ENCODE peak calls at places on chromosomes 5 and 9, in seven cellular contexts. E, N, Q, U, X, R and F are unnamed samples.

GRCh38 chr9:122835313-122835731 is 6.9 kb upstream of the PDCL start:
- DNase-seq in N (no peak), Q (no peak), X (no peak), R (no peak), E (no peak), U (peak; percentile 8), F (no peak)

GRCh38 chr5:176597417-176598389 is 12.3 kb downstream of the GPRIN1 start:
- DNase-seq in U (no peak), E (no peak), Q (no peak), X (no peak), N (no peak), R (no peak), F (no peak)

GRCh38 chr9:116566677-116567488 is 120.2 kb upstream of the TRIM32 start:
- DNase-seq in X (no peak), N (no peak), R (no peak), Q (no peak), U (no peak), E (peak; percentile 72), F (no peak)

GRCh38 chr5:121870489-121870888 is 18.8 kb downstream of the FTMT start:
- DNase-seq in N (no peak), X (no peak), R (no peak), Q (no peak), E (peak; percentile 7), U (no peak), F (no peak)

GRCh38 chr5:6729400-6730310 is 16.4 kb downstream of the TENT4A start:
- DNase-seq in U (no peak), E (no peak), Q (no peak), R (no peak), X (no peak), N (no peak), F (peak; percentile 51)

GRCh38 chr5:7396169-7397004 is 449 bp downstream of the ADCY2 start:
- DNase-seq in U (no peak), X (no peak), E (peak; percentile 34), Q (no peak), R (no peak), N (no peak), F (no peak)

GRCh38 chr5:14439087-14439841 is 142.3 kb upstream of the OTULINL start:
- DNase-seq in X (no peak), R (no peak), E (no peak), Q (no peak), N (no peak), U (no peak), F (no peak)

GRCh38 chr9:106400170-106400569 is 462.8 kb upstream of the ZNF462 start:
- DNase-seq in U (no peak), E (no peak), X (no peak), Q (no peak), R (no peak), N (no peak), F (no peak)

GRCh38 chr5:97425511-97425910 is 242.5 kb upstream of the RIOK2 start:
- DNase-seq in U (no peak), Q (no peak), R (no peak), X (no peak), N (no peak), E (peak; percentile 2), F (no peak)

GRCh38 chr9:93475108-93475507 is 21.7 kb upstream of the FAM120AOS start:
- DNase-seq in E (no peak), N (no peak), R (no peak), X (no peak), U (no peak), Q (no peak), F (no peak)

GRCh38 chr5:94994465-94994996 is 290.4 kb downstream of the MCTP1 start:
- DNase-seq in R (no peak), X (no peak), Q (no peak), E (no peak), N (no peak), U (no peak), F (no peak)

GRCh38 chr5:177129206-177129605 is 4.4 kb upstream of the NSD1 start:
- DNase-seq in N (no peak), R (no peak), E (no peak), X (no peak), Q (no peak), U (no peak), F (no peak)

GRCh38 chr5:94693043-94693822 is 74.8 kb downstream of the SLF1 start:
- DNase-seq in R (no peak), X (no peak), U (no peak), N (peak; percentile 33), Q (peak; percentile 67), E (peak; percentile 94), F (no peak)

GRCh38 chr9:123556464-123557435 is 200.8 kb downstream of the CRB2 start:
- DNase-seq in X (no peak), E (no peak), N (no peak), Q (no peak), U (no peak), R (no peak), F (no peak)

GRCh38 chr9:15401266-15401665 is 21.4 kb upstream of the SNAPC3 start:
- DNase-seq in Q (no peak), X (no peak), E (peak; percentile 12), N (no peak), U (no peak), R (no peak), F (no peak)

DNA sequence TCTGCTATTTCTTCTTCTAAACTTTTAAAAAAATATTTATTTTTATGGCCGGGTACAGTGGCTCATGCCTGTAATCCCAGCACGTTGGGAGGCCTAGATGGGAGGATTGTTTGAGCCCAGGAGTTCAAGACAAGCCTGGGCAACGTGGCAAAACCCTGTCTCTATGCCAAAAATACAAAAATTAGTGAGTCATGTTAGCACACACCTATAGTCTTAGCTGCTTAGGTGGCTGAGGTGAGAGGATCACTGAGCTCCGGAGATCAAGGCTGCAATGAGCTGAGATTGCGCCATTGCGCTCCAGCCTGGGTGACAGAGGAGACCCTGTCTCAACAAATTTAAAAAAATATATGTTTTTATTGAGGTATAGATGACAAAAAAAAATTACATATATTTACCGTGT is 5.6 kb downstream of the AP3S1 start:
- DNase-seq in N (no peak), E (no peak), X (no peak), R (no peak), U (no peak), Q (no peak), F (no peak)
- TF ChIP-seq CTCF in N (no peak), E (no peak), X (no peak), R (no peak), U (no peak), Q (no peak), F (no peak)

GRCh38 chr9:76472925-76473324 is 13.9 kb downstream of the GCNT1 start:
- DNase-seq in X (no peak), Q (no peak), E (peak; percentile 25), N (no peak), R (no peak), U (no peak), F (no peak)
- TF ChIP-seq CTCF in X (no peak), Q (no peak), E (no peak), N (no peak), R (no peak), U (no peak), F (no peak)

DNA sequence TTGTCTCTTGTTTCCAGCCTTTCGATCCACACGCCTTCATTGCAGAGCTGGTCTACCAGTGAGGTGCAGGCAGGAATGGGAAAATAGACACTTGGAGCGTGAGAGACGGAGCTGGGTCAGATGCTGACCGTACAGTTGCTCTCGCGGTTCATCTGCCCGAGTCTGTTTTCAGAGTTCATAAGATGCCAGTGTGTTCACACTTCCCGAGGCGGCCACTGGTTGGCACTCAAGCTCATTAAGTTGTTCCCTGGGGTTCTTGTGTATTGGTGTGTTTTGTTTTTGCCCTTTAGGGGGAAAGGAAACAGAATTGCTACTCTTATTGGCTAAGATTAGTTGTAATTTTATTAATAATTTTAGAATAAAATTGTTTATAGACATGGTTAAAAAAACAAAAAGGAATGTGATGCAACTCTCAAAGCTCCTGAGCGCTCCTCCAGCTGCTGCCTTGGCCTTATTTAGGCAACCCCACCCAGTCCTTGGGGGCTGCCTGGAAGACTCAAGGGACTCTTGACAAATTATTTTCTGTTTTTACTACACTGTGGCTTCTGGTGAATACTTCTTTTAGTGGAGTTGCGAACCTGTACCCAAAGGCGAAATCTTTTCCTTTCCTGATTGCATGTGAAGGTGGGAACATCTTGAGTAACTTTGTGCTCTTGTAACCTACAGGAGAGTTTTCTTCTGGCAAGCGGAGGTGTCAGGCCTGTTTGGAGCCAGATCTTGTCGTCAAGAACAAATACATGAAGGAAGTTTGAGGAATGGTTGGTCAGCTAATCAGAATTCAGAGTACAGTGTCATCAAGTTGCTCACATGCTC is 146.1 kb downstream of the MAST4 start:
- DNase-seq in X (peak; percentile 25), U (no peak), R (peak; percentile 65), N (no peak), Q (no peak), E (peak; percentile 4), F (no peak)
- TF ChIP-seq CTCF in X (peak; percentile 44), U (no peak), R (no peak), N (peak; percentile 15), Q (no peak), E (no peak), F (peak; percentile 41)

GRCh38 chr5:134252671-134253070 is 26.8 kb upstream of the PPP2CA start:
- DNase-seq in R (no peak), E (peak; percentile 92), N (no peak), Q (no peak), U (no peak), X (peak; percentile 21), F (no peak)

GRCh38 chr5:134247825-134248224 is 22.0 kb upstream of the PPP2CA start:
- DNase-seq in Q (no peak), E (no peak), R (no peak), X (no peak), U (no peak), N (no peak), F (no peak)

GRCh38 chr5:134249469-134250379 is 23.9 kb upstream of the PPP2CA start:
- DNase-seq in N (no peak), E (no peak), U (no peak), R (peak; percentile 30), X (peak; percentile 21), Q (no peak), F (no peak)

GRCh38 chr5:134248271-134248670 is 22.4 kb upstream of the PPP2CA start:
- DNase-seq in E (no peak), Q (no peak), N (no peak), X (no peak), R (no peak), U (no peak), F (no peak)

GRCh38 chr5:134250949-134251348 is 25.1 kb upstream of the PPP2CA start:
- DNase-seq in N (no peak), U (no peak), X (no peak), R (no peak), Q (no peak), E (no peak), F (no peak)
- TF ChIP-seq CTCF in N (no peak), U (no peak), X (no peak), R (no peak), Q (no peak), E (no peak), F (no peak)

DNA sequence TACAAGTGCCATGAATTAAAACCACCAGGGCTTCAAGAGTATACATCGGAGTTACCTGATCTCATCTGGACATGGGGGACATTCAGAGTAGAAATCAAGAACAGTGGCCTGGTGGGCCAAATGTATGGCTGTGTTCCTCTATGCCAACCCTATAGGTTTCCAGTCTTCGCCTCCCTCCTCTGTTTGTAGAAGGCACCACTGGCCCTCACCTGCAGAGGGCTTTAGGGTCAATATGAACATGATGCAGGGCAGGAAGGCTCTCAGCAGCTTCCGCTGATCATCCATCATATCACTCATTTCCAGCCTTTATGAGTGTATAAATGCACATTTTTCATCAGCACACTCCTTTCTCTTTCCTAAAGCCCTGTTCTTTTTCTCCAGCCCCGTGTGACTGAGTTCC is 555.5 kb upstream of the BRINP1 start:
- DNase-seq in X (no peak), E (no peak), N (no peak), U (no peak), Q (no peak), R (no peak), F (no peak)
- TF ChIP-seq CTCF in X (no peak), E (no peak), N (no peak), U (no peak), Q (no peak), R (no peak), F (no peak)

GRCh38 chr9:137605146-137606004 is at the start of gene ARRDC1:
- DNase-seq in E (peak; percentile 78), Q (peak; percentile 80), N (no peak), U (peak; percentile 89), X (peak; percentile 94), R (peak; percentile 94), F (peak; percentile 96)
- TF ChIP-seq CTCF in E (no peak), Q (no peak), N (no peak), U (no peak), X (no peak), R (no peak), F (no peak)